ENCODE peak calls at places on chromosomes 3 and 15, in five cellular contexts. One of them, this sample, is unnamed.

GRCh38 chr15:66617137-66618090 is 51.6 kb upstream of the LCTL start:
- DNase-seq in astrocyte of the cerebellum: peak
- DNase-seq in activated gamma-delta T cell treated with Interleukin-2 at 50 U/mL for 16 hours: no peak
- DNase-seq in WTC11: peak
- DNase-seq in 8988T: no peak
- DNase-seq in this sample: no peak

GRCh38 chr15:60444289-60444912 is 34.5 kb downstream of the ICE2 start:
- DNase-seq in astrocyte of the cerebellum: no peak
- DNase-seq in activated gamma-delta T cell treated with Interleukin-2 at 50 U/mL for 16 hours: no peak
- DNase-seq in WTC11: no peak
- DNase-seq in 8988T: no peak
- DNase-seq in this sample: peak

GRCh38 chr15:42085721-42086120 is 8.6 kb downstream of the PLA2G4D start:
- DNase-seq in astrocyte of the cerebellum: no peak
- DNase-seq in activated gamma-delta T cell treated with Interleukin-2 at 50 U/mL for 16 hours: no peak
- DNase-seq in WTC11: no peak
- DNase-seq in 8988T: no peak
- DNase-seq in this sample: no peak

GRCh38 chr3:98784042-98784441 is 20.9 kb downstream of the ST3GAL6 start:
- DNase-seq in astrocyte of the cerebellum: no peak
- DNase-seq in activated gamma-delta T cell treated with Interleukin-2 at 50 U/mL for 16 hours: no peak
- DNase-seq in WTC11: no peak
- DNase-seq in 8988T: no peak
- DNase-seq in this sample: no peak

GRCh38 chr3:194577985-194578905 is 55.0 kb downstream of the TMEM44 start:
- DNase-seq in astrocyte of the cerebellum: peak
- DNase-seq in activated gamma-delta T cell treated with Interleukin-2 at 50 U/mL for 16 hours: no peak
- DNase-seq in WTC11: no peak
- DNase-seq in 8988T: peak
- DNase-seq in this sample: peak

GRCh38 chr3:160312014-160312624 is 86.9 kb downstream of the C3orf80 start:
- DNase-seq in astrocyte of the cerebellum: no peak
- DNase-seq in activated gamma-delta T cell treated with Interleukin-2 at 50 U/mL for 16 hours: no peak
- DNase-seq in WTC11: no peak
- DNase-seq in 8988T: no peak
- DNase-seq in this sample: no peak

GRCh38 chr3:185880600-185880999 is 55.8 kb upstream of the IGF2BP2 start:
- DNase-seq in astrocyte of the cerebellum: no peak
- DNase-seq in activated gamma-delta T cell treated with Interleukin-2 at 50 U/mL for 16 hours: no peak
- DNase-seq in WTC11: no peak
- DNase-seq in 8988T: no peak
- DNase-seq in this sample: no peak

GRCh38 chr15:97350813-97351212 is 609.7 kb upstream of the ARRDC4 start:
- DNase-seq in astrocyte of the cerebellum: no peak
- DNase-seq in activated gamma-delta T cell treated with Interleukin-2 at 50 U/mL for 16 hours: no peak
- DNase-seq in WTC11: no peak
- DNase-seq in 8988T: no peak
- DNase-seq in this sample: no peak

GRCh38 chr15:36808401-36809160 is 229.2 kb downstream of the CDIN1 start:
- DNase-seq in astrocyte of the cerebellum: no peak
- DNase-seq in activated gamma-delta T cell treated with Interleukin-2 at 50 U/mL for 16 hours: no peak
- DNase-seq in WTC11: no peak
- DNase-seq in 8988T: no peak
- DNase-seq in this sample: no peak

GRCh38 chr3:39327746-39328349 is 1.7 kb upstream of the CCR8 start:
- DNase-seq in astrocyte of the cerebellum: no peak
- DNase-seq in activated gamma-delta T cell treated with Interleukin-2 at 50 U/mL for 16 hours: no peak
- DNase-seq in WTC11: no peak
- DNase-seq in 8988T: no peak
- DNase-seq in this sample: no peak

GRCh38 chr3:132662212-132662611 is 2.1 kb downstream of the UBA5 start:
- DNase-seq in astrocyte of the cerebellum: no peak
- DNase-seq in activated gamma-delta T cell treated with Interleukin-2 at 50 U/mL for 16 hours: no peak
- DNase-seq in WTC11: no peak
- DNase-seq in 8988T: no peak
- DNase-seq in this sample: no peak

GRCh38 chr3:12452361-12453330 is 31.6 kb upstream of the TSEN2 start:
- DNase-seq in astrocyte of the cerebellum: no peak
- DNase-seq in activated gamma-delta T cell treated with Interleukin-2 at 50 U/mL for 16 hours: no peak
- DNase-seq in WTC11: no peak
- DNase-seq in 8988T: no peak
- DNase-seq in this sample: no peak

GRCh38 chr15:47801522-47801921 is 84.2 kb downstream of the SEMA6D start:
- DNase-seq in astrocyte of the cerebellum: no peak
- DNase-seq in activated gamma-delta T cell treated with Interleukin-2 at 50 U/mL for 16 hours: no peak
- DNase-seq in WTC11: no peak
- DNase-seq in 8988T: no peak
- DNase-seq in this sample: no peak

GRCh38 chr3:82586414-82586813 is 825.0 kb upstream of the GBE1 start:
- DNase-seq in astrocyte of the cerebellum: no peak
- DNase-seq in activated gamma-delta T cell treated with Interleukin-2 at 50 U/mL for 16 hours: no peak
- DNase-seq in WTC11: no peak
- DNase-seq in 8988T: no peak
- DNase-seq in this sample: no peak

GRCh38 chr3:16390581-16390980 is 122.9 kb downstream of the RFTN1 start:
- DNase-seq in astrocyte of the cerebellum: no peak
- DNase-seq in activated gamma-delta T cell treated with Interleukin-2 at 50 U/mL for 16 hours: no peak
- DNase-seq in WTC11: no peak
- DNase-seq in 8988T: no peak
- DNase-seq in this sample: no peak

GRCh38 chr3:11672396-11672795 is 28.7 kb upstream of the VGLL4 start:
- DNase-seq in astrocyte of the cerebellum: no peak
- DNase-seq in activated gamma-delta T cell treated with Interleukin-2 at 50 U/mL for 16 hours: no peak
- DNase-seq in WTC11: no peak
- DNase-seq in 8988T: no peak
- DNase-seq in this sample: no peak

GRCh38 chr15:76190767-76191538 is 120.3 kb downstream of the ETFA start:
- DNase-seq in astrocyte of the cerebellum: peak
- DNase-seq in activated gamma-delta T cell treated with Interleukin-2 at 50 U/mL for 16 hours: peak
- DNase-seq in WTC11: peak
- DNase-seq in 8988T: peak
- DNase-seq in this sample: peak

GRCh38 chr3:129003578-129004112 is 2.5 kb downstream of the EFCC1 start:
- DNase-seq in astrocyte of the cerebellum: no peak
- DNase-seq in activated gamma-delta T cell treated with Interleukin-2 at 50 U/mL for 16 hours: peak
- DNase-seq in WTC11: peak
- DNase-seq in 8988T: no peak
- DNase-seq in this sample: no peak

GRCh38 chr3:172666181-172666872 is 44.5 kb downstream of the NCEH1 start:
- DNase-seq in astrocyte of the cerebellum: no peak
- DNase-seq in activated gamma-delta T cell treated with Interleukin-2 at 50 U/mL for 16 hours: no peak
- DNase-seq in WTC11: no peak
- DNase-seq in 8988T: no peak
- DNase-seq in this sample: no peak

GRCh38 chr3:99700637-99701268 is 62.4 kb downstream of the COL8A1 start:
- DNase-seq in astrocyte of the cerebellum: no peak
- DNase-seq in activated gamma-delta T cell treated with Interleukin-2 at 50 U/mL for 16 hours: no peak
- DNase-seq in WTC11: no peak
- DNase-seq in 8988T: no peak
- DNase-seq in this sample: no peak